ENCODE peak calls at places on chromosome 11, in four cellular contexts. Z is GM12865; D is stimulated activated CD4-positive, alpha-beta T cell treated with anti-CD3 and anti-CD28 coated beads, Interleukin-12 subunit alpha, Interleukin-12 subunit beta, amount 100 ng/mL, for 48 hours; B is T-helper 9 cell. X is an unnamed sample.

GRCh38 chr11:126080206-126080941 is 17.7 kb upstream of the CDON start:
- DNase-seq in Z (no peak), B (no peak), D (no peak), X (no peak)

GRCh38 chr11:62409831-62410230 is 9.0 kb upstream of the SCGB1A1 start:
- DNase-seq in Z (no peak), D (no peak), B (no peak), X (no peak)

GRCh38 chr11:48105096-48105990 is 111.3 kb upstream of the OR4B1 start:
- DNase-seq in Z (no peak), D (no peak), B (no peak), X (no peak)

GRCh38 chr11:7487360-7487759 is 2.1 kb downstream of the OLFML1 start:
- DNase-seq in Z (no peak), B (no peak), D (no peak), X (no peak)

GRCh38 chr11:43825217-43825816 is 55.3 kb upstream of the ALKBH3 start:
- DNase-seq in Z (no peak), D (no peak), B (no peak), X (no peak)

GRCh38 chr11:57426439-57426753 is 525 bp downstream of the SLC43A3 start:
- DNase-seq in Z (peak), B (no peak), D (no peak), X (no peak)

GRCh38 chr11:92848578-92848977 is 120.9 kb upstream of the MTNR1B start:
- DNase-seq in Z (no peak), D (no peak), B (no peak), X (no peak)

GRCh38 chr11:20087118-20087521 is 73.2 kb downstream of the DBX1 start:
- DNase-seq in D (no peak), Z (no peak), B (no peak), X (no peak)

GRCh38 chr11:95279921-95280861 is 49.2 kb upstream of the SESN3 start:
- DNase-seq in Z (no peak), B (no peak), D (no peak), X (no peak)

GRCh38 chr11:36412781-36413383 is 97.2 kb downstream of the TRAF6 start:
- DNase-seq in D (no peak), Z (no peak), B (no peak), X (no peak)

GRCh38 chr11:90134420-90135003 is at the start of gene NAALAD2:
- DNase-seq in B (no peak), Z (peak), D (no peak), X (no peak)